ENCODE peak calls at places on chromosomes 4 and X, in four cellular contexts. L is fibroblast of lung, S is NCI-H1092 treated with DMSO at 0.1 percent for 48 hours, Y is ecto neural progenitor cell. X is an unnamed sample.

GRCh38 chr4:37828843-37829242 is 2.4 kb downstream of the PGM2 start:
- DNase-seq in L (no peak), S (no peak), Y (no peak), X (no peak)

GRCh38 chr4:139903845-139904244 is 238.2 kb downstream of the MGST2 start:
- DNase-seq in Y (no peak), L (no peak), S (no peak), X (no peak)

GRCh38 chr4:126957555-126958440 is 675.0 kb upstream of the INTU start:
- DNase-seq in S (no peak), L (peak), Y (no peak), X (peak)

GRCh38 chr4:10183462-10183861 is 66.9 kb upstream of the WDR1 start:
- DNase-seq in Y (no peak), S (no peak), L (no peak), X (no peak)

GRCh38 chr4:15779336-15779735 is 1.2 kb downstream of the CD38 start:
- DNase-seq in S (no peak), Y (peak), L (peak), X (peak)

GRCh38 chr4:8191136-8191747 is 7.8 kb upstream of the SH3TC1 start:
- DNase-seq in S (no peak), Y (no peak), L (peak), X (peak)

GRCh38 chrX:45794995-45795337 is 594.3 kb upstream of the DIPK2B start:
- DNase-seq in L (no peak), S (no peak), Y (no peak), X (no peak)

GRCh38 chr4:186266699-186267467 is 894 bp downstream of the F11 start:
- DNase-seq in Y (peak), L (peak), S (no peak), X (peak)

GRCh38 chrX:52341493-52341892 is 27.3 kb upstream of the XAGE2 start:
- DNase-seq in S (no peak), L (no peak), Y (no peak), X (peak)

GRCh38 chrX:1610166-1610565 is 4.7 kb upstream of the ASMT start:
- DNase-seq in L (no peak), Y (no peak), S (no peak), X (no peak)

GRCh38 chr4:48079972-48080391 is 54.1 kb downstream of the TXK start:
- DNase-seq in S (no peak), L (peak), Y (no peak), X (peak)

GRCh38 chrX:119410027-119410819 is 11.1 kb downstream of the SLC25A43 start:
- DNase-seq in S (no peak), Y (peak), L (peak), X (peak)

GRCh38 chr4:15318621-15319348 is 109.0 kb upstream of the C1QTNF7 start:
- DNase-seq in L (no peak), S (no peak), Y (no peak), X (no peak)

GRCh38 chr4:6008092-6008551 is 10.1 kb downstream of the C4orf50 start:
- DNase-seq in S (no peak), Y (peak), L (no peak), X (no peak)

GRCh38 chrX:10176121-10177003 is 19.6 kb downstream of the CLCN4 start:
- DNase-seq in S (no peak), Y (no peak), L (no peak), X (no peak)

GRCh38 chrX:153059191-153060094 is 3.2 kb downstream of the PNMA3 start:
- DNase-seq in Y (no peak), S (no peak), L (no peak), X (no peak)

GRCh38 chr4:146059865-146060264 is 115.7 kb upstream of the LSM6 start:
- DNase-seq in Y (no peak), L (no peak), S (no peak), X (no peak)

GRCh38 chr4:148210661-148211060 is 231.6 kb downstream of the NR3C2 start:
- DNase-seq in S (no peak), L (no peak), Y (no peak), X (no peak)

GRCh38 chr4:120843840-120844527 is 78.5 kb downstream of the PRDM5 start:
- DNase-seq in S (no peak), Y (peak), L (no peak), X (no peak)

GRCh38 chr4:86152454-86152853 is 207.4 kb downstream of the MAPK10 start:
- DNase-seq in Y (no peak), S (no peak), L (no peak), X (no peak)

GRCh38 chrX:9279271-9279596 is 185.6 kb upstream of the TBL1X start:
- DNase-seq in S (no peak), Y (no peak), L (peak), X (peak)

GRCh38 chrX:28586291-28586690 is 955 bp upstream of the IL1RAPL1 start:
- DNase-seq in S (no peak), Y (peak), L (peak), X (peak)

GRCh38 chr4:60805500-60806313 is 394.4 kb upstream of the ADGRL3 start:
- DNase-seq in Y (no peak), S (peak), L (peak), X (peak)

GRCh38 chrX:3145716-3146115 is 104.4 kb downstream of the ARSF start:
- DNase-seq in L (no peak), Y (no peak), S (no peak), X (no peak)

GRCh38 chr4:138275946-138276621 is 33.9 kb upstream of the SLC7A11 start:
- DNase-seq in S (no peak), L (peak), Y (no peak), X (peak)

X was measured in iris pigment epithelial cell.